ENCODE peak calls at places on chromosomes 5 and 9, in four cellular contexts. F is fibroblast of villous mesenchyme, Z is foreskin fibroblast, K is occipital lobe. M is an unnamed sample.

GRCh38 chr5:17365756-17366155 is 132.3 kb upstream of the TAF11L2 start:
- DNase-seq in F (peak; percentile 90), Z (peak; percentile 48), K (no peak), M (peak; percentile 59)

GRCh38 chr5:73103885-73104284 is 16.5 kb upstream of the TMEM171 start:
- DNase-seq in F (no peak), K (no peak), Z (no peak), M (no peak)

GRCh38 chr9:922731-923130 is 53.7 kb upstream of the DMRT3 start:
- DNase-seq in F (no peak), K (no peak), Z (no peak), M (no peak)

GRCh38 chr5:119355636-119356383 is at the start of gene TNFAIP8:
- DNase-seq in K (peak; percentile 9), F (peak; percentile 54), Z (peak; percentile 62), M (peak; percentile 46)

GRCh38 chr9:81690251-81690851 is 1.0 kb upstream of the TLE1 start:
- DNase-seq in Z (no peak), F (peak; percentile 61), K (no peak), M (no peak)

GRCh38 chr9:74948897-74949296 is 3.8 kb downstream of the C9orf40 start:
- DNase-seq in Z (no peak), K (no peak), F (no peak), M (no peak)

GRCh38 chr9:23447166-23447565 is 378.9 kb downstream of the ELAVL2 start:
- DNase-seq in F (no peak), K (peak; percentile 52), Z (no peak), M (no peak)

GRCh38 chr5:86880785-86881492 is 263.2 kb downstream of the COX7C start:
- DNase-seq in K (peak; percentile 48), Z (peak; percentile 67), F (peak; percentile 83), M (peak; percentile 92)

GRCh38 chr9:92151691-92152393 is 36.6 kb upstream of the SPTLC1 start:
- DNase-seq in F (peak; percentile 62), Z (peak; percentile 81), K (no peak), M (peak; percentile 63)

GRCh38 chr5:1276930-1277329 is 17.9 kb downstream of the TERT start:
- DNase-seq in F (no peak), Z (no peak), K (no peak), M (no peak)

GRCh38 chr9:89497978-89498844 is at the start of gene SEMA4D:
- DNase-seq in Z (peak; percentile 2), K (peak; percentile 42), F (peak; percentile 49), M (no peak)

GRCh38 chr5:169705322-169705721 is 68.2 kb downstream of the DOCK2 start:
- DNase-seq in Z (no peak), K (no peak), F (no peak), M (no peak)

GRCh38 chr9:106590759-106591505 is 272.0 kb upstream of the ZNF462 start:
- DNase-seq in Z (no peak), K (no peak), F (no peak), M (no peak)

GRCh38 chr5:107985144-107985543 is 314.4 kb upstream of the EFNA5 start:
- DNase-seq in F (no peak), Z (no peak), K (no peak), M (no peak)

GRCh38 chr9:130029223-130029583 is 13.8 kb downstream of the FNBP1 start:
- DNase-seq in F (no peak), Z (no peak), K (no peak), M (no peak)

GRCh38 chr5:143217065-143217803 is 186.3 kb downstream of the NR3C1 start:
- DNase-seq in Z (no peak), F (peak; percentile 35), K (no peak), M (no peak)

GRCh38 chr5:151670953-151671636 is 15.6 kb downstream of the SPARC start:
- DNase-seq in K (peak; percentile 15), Z (peak; percentile 61), F (peak; percentile 64), M (peak; percentile 61)

GRCh38 chr9:129140397-129141065 is 29.3 kb downstream of the PTPA start:
- DNase-seq in F (peak; percentile 67), K (peak; percentile 56), Z (no peak), M (peak; percentile 35)

M was measured in HFFc6.